ENCODE peak calls at places on chromosomes 4 and X, in five cellular contexts. B, D, F, K and Y are unnamed samples.

GRCh38 chrX:41092776-41093175 is 7.5 kb downstream of the USP9X start:
- DNase-seq in B (no peak), D (no peak), F (no peak), K (no peak), Y (no peak)

GRCh38 chr4:82500830-82501229 is 61.0 kb downstream of the TMEM150C start:
- DNase-seq in B (peak), D (no peak), F (no peak), K (no peak), Y (no peak)

GRCh38 chrX:11470231-11470630 is 177.0 kb downstream of the AMELX start:
- DNase-seq in B (no peak), D (no peak), F (no peak), K (no peak), Y (no peak)

GRCh38 chr4:170805352-170805751 is 715.6 kb upstream of the AADAT start:
- DNase-seq in B (no peak), D (no peak), F (no peak), K (peak), Y (no peak)

GRCh38 chrX:13029831-13030771 is 14.3 kb downstream of the FAM9C start:
- DNase-seq in B (no peak), D (no peak), F (peak), K (no peak), Y (no peak)

GRCh38 chr4:38154251-38154650 is 194.1 kb downstream of the PTTG2 start:
- DNase-seq in B (no peak), D (no peak), F (no peak), K (no peak), Y (no peak)

GRCh38 chrX:13750204-13750603 is 15.7 kb downstream of the OFD1 start:
- DNase-seq in B (no peak), D (no peak), F (peak), K (no peak), Y (no peak)

GRCh38 chrX:53330331-53330730 is 48.9 kb upstream of the IQSEC2 start:
- DNase-seq in B (no peak), D (no peak), F (no peak), K (no peak), Y (no peak)

GRCh38 chrX:42028113-42028512 is 104.8 kb upstream of the CASK start:
- DNase-seq in B (no peak), D (no peak), F (peak), K (no peak), Y (no peak)

GRCh38 chr4:86557526-86557925 is 36.6 kb upstream of the PTPN13 start:
- DNase-seq in B (no peak), D (no peak), F (no peak), K (no peak), Y (no peak)

GRCh38 chr4:105991726-105992125 is 96.5 kb downstream of the NPNT start:
- DNase-seq in B (no peak), D (no peak), F (no peak), K (no peak), Y (no peak)

GRCh38 chr4:159422626-159423025 is 319.7 kb downstream of the RAPGEF2 start:
- DNase-seq in B (no peak), D (no peak), F (no peak), K (no peak), Y (no peak)

GRCh38 chrX:57952320-57952678 is 42.0 kb upstream of the ZXDA start:
- DNase-seq in B (no peak), D (peak), F (no peak), K (no peak), Y (no peak)

GRCh38 chrX:140815868-140816267 is 106.3 kb downstream of the LINC00632 start:
- DNase-seq in B (no peak), D (no peak), F (no peak), K (no peak), Y (no peak)

DNA sequence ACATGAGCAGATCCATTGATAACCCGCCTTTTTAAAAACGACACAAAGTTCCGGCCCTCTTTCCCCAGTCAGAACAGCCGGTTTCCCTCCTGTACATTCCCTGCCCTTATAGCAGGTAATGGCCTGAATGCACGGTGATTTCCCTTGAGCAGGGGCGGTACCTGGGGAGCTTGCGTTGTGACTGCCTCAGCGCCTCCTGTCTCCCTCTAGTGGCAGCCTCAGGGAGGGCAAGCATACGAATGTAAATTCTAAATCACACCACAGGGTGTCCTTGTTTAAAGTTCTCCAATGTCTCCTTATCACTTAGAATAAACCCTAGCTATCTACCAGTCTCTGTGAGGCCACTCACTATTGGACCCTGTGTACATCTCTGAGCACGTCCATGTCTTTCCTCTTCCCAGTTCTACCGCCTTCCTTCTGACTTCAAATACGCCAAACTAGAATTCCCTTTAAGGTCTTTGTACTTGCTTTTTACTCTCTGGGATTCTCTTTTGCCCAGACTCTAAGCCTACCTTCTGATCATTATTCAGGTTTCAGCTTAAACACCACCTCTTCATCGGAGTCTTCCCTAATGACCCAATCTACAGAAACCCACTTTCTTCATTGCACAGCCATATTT is 18.4 kb upstream of the LDB2 start:
- DNase-seq in B (peak), D (no peak), F (peak), K (no peak), Y (no peak)
- TF ChIP-seq CTCF in B (peak), D (peak), F (peak), K (peak), Y (peak)

DNA sequence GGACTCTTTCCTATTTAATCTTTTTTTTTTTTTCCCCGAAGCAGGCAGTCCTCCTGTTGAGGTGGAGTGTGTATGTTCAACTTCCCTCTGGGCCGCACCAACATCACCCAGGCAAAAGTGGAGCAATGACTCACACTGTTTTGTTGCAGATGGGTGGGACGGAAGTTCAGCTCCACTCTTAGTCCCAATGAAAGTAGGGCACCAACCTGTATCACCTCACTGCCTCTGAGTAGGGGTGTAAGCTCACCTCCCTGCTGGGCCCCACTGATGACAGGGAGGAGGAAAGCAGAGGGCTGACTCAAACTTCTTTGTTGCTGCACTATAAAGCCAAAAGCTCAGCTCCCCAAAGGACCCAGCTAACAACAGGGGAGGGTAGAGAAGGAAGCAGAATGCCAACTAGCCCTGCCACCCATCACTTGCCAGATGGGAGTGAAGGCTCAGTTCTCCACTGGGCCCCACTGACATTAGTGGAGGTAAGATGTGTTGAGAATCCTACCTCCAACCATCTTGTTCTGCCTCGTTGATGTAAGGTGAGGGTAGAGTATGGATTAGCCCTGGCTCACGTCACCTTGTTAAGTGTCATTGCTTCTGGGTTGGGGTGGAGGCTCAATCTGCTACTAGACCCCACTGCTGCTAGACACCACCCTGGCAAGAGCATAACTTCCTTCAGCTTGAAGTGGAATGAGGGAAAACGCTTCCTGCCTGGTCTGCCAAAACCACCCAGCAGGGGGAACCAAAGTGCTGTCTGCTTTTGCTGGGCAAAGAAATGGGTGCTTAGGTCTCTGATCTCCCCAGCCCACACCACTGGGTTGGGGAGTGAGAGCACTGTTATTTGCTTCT is 14.1 kb downstream of the RPS6KA3 start:
- DNase-seq in B (peak), D (peak), F (peak), K (no peak), Y (no peak)
- TF ChIP-seq CTCF in B (peak), D (no peak), F (peak), K (peak), Y (peak)

GRCh38 chrX:69055193-69055592 is 110.1 kb downstream of the PJA1 start:
- DNase-seq in B (no peak), D (no peak), F (no peak), K (no peak), Y (no peak)
- TF ChIP-seq CTCF in B (no peak), D (no peak), F (no peak), K (no peak), Y (no peak)

GRCh38 chrX:80812176-80812575 is 2.5 kb upstream of the BRWD3 start:
- DNase-seq in B (no peak), D (peak), F (peak), K (no peak), Y (no peak)
- TF ChIP-seq CTCF in B (no peak), D (no peak), F (no peak), K (no peak), Y (peak)

GRCh38 chrX:151722241-151722846 is 6.5 kb downstream of the FATE1 start:
- DNase-seq in B (peak), D (no peak), F (peak), K (peak), Y (no peak)
- TF ChIP-seq CTCF in B (peak), D (no peak), F (peak), K (no peak), Y (no peak)